ENCODE peak calls at places on chromosomes 12 and 14, in eight cellular contexts. One of them, this sample, is unnamed. For H3K27me3, the result is how much of the 10 kb centered on the place peaks cover.

GRCh38 chr14:76784881-76785280 is 23.6 kb downstream of the VASH1 start:
- DNase-seq in vagina: no peak
- DNase-seq in mammary epithelial cell: peak
- DNase-seq in hepatocyte: peak
- DNase-seq in HCT116: peak
- DNase-seq in transverse colon: peak
- DNase-seq in body of pancreas: peak
- DNase-seq in adrenal gland: peak
- DNase-seq in this sample: no peak

GRCh38 chr12:90333939-90334338 is 621.0 kb downstream of the CCER1 start:
- DNase-seq in vagina: no peak
- DNase-seq in mammary epithelial cell: peak
- DNase-seq in hepatocyte: no peak
- DNase-seq in HCT116: no peak
- DNase-seq in transverse colon: no peak
- DNase-seq in body of pancreas: no peak
- DNase-seq in adrenal gland: no peak
- DNase-seq in this sample: no peak

GRCh38 chr12:11765421-11765816 is 115.9 kb downstream of the ETV6 start:
- DNase-seq in vagina: no peak
- DNase-seq in mammary epithelial cell: no peak
- DNase-seq in hepatocyte: no peak
- DNase-seq in HCT116: no peak
- DNase-seq in transverse colon: no peak
- DNase-seq in body of pancreas: no peak
- DNase-seq in adrenal gland: no peak
- DNase-seq in this sample: no peak

GRCh38 chr14:91402278-91403068 is 15.1 kb downstream of the CCDC88C start:
- DNase-seq in vagina: no peak
- DNase-seq in mammary epithelial cell: no peak
- DNase-seq in hepatocyte: peak
- DNase-seq in HCT116: no peak
- DNase-seq in transverse colon: peak
- DNase-seq in body of pancreas: peak
- DNase-seq in adrenal gland: peak
- DNase-seq in this sample: no peak

GRCh38 chr12:127592278-127592677 is 674.7 kb upstream of the TMEM132C start:
- DNase-seq in vagina: no peak
- DNase-seq in mammary epithelial cell: no peak
- DNase-seq in hepatocyte: no peak
- DNase-seq in HCT116: no peak
- DNase-seq in transverse colon: no peak
- DNase-seq in body of pancreas: no peak
- DNase-seq in adrenal gland: no peak
- DNase-seq in this sample: no peak

GRCh38 chr12:107394693-107395092 is 290.9 kb upstream of the PWP1 start:
- DNase-seq in vagina: no peak
- DNase-seq in mammary epithelial cell: no peak
- DNase-seq in hepatocyte: no peak
- DNase-seq in HCT116: no peak
- DNase-seq in transverse colon: no peak
- DNase-seq in body of pancreas: no peak
- DNase-seq in adrenal gland: no peak
- DNase-seq in this sample: no peak

GRCh38 chr14:22807432-22808087 is 7.7 kb downstream of the SLC7A7 start:
- DNase-seq in vagina: no peak
- DNase-seq in mammary epithelial cell: no peak
- DNase-seq in hepatocyte: peak
- DNase-seq in HCT116: no peak
- DNase-seq in transverse colon: no peak
- DNase-seq in body of pancreas: no peak
- DNase-seq in adrenal gland: no peak
- DNase-seq in this sample: no peak

GRCh38 chr12:23771230-23771949 is 178.1 kb downstream of the SOX5 start:
- DNase-seq in vagina: no peak
- DNase-seq in mammary epithelial cell: no peak
- DNase-seq in hepatocyte: peak
- DNase-seq in HCT116: no peak
- DNase-seq in transverse colon: no peak
- DNase-seq in body of pancreas: no peak
- DNase-seq in adrenal gland: no peak
- DNase-seq in this sample: no peak

GRCh38 chr14:69531135-69531534 is 43.5 kb downstream of the CCDC177 start:
- DNase-seq in vagina: no peak
- DNase-seq in mammary epithelial cell: no peak
- DNase-seq in hepatocyte: no peak
- DNase-seq in HCT116: no peak
- DNase-seq in transverse colon: no peak
- DNase-seq in body of pancreas: no peak
- DNase-seq in adrenal gland: no peak
- DNase-seq in this sample: no peak

GRCh38 chr14:30610719-30611388 is 11.3 kb upstream of the SCFD1 start:
- DNase-seq in vagina: no peak
- DNase-seq in mammary epithelial cell: peak
- DNase-seq in hepatocyte: peak
- DNase-seq in HCT116: peak
- DNase-seq in transverse colon: peak
- DNase-seq in body of pancreas: peak
- DNase-seq in adrenal gland: peak
- DNase-seq in this sample: no peak

GRCh38 chr14:92692822-92693226 is 55.6 kb downstream of the LGMN start:
- DNase-seq in vagina: no peak
- DNase-seq in mammary epithelial cell: peak
- DNase-seq in hepatocyte: no peak
- DNase-seq in HCT116: no peak
- DNase-seq in transverse colon: peak
- DNase-seq in body of pancreas: peak
- DNase-seq in adrenal gland: peak
- DNase-seq in this sample: peak

GRCh38 chr12:128570191-128571065 is 253.3 kb downstream of the SLC15A4 start:
- DNase-seq in vagina: no peak
- DNase-seq in mammary epithelial cell: no peak
- DNase-seq in hepatocyte: no peak
- DNase-seq in HCT116: no peak
- DNase-seq in transverse colon: peak
- DNase-seq in body of pancreas: no peak
- DNase-seq in adrenal gland: no peak
- DNase-seq in this sample: no peak

GRCh38 chr12:96094201-96094600 is 58.8 kb upstream of the LTA4H start:
- DNase-seq in vagina: no peak
- DNase-seq in mammary epithelial cell: peak
- DNase-seq in hepatocyte: no peak
- DNase-seq in HCT116: peak
- DNase-seq in transverse colon: no peak
- DNase-seq in body of pancreas: no peak
- DNase-seq in adrenal gland: no peak
- DNase-seq in this sample: no peak

GRCh38 chr14:104239866-104240301 is 101.5 kb downstream of the KIF26A start:
- DNase-seq in vagina: no peak
- DNase-seq in mammary epithelial cell: no peak
- DNase-seq in hepatocyte: no peak
- DNase-seq in HCT116: no peak
- DNase-seq in transverse colon: no peak
- DNase-seq in body of pancreas: peak
- DNase-seq in adrenal gland: peak
- DNase-seq in this sample: no peak

GRCh38 chr14:61417890-61418455 is 96.6 kb downstream of the PRKCH start:
- DNase-seq in vagina: no peak
- DNase-seq in mammary epithelial cell: no peak
- DNase-seq in hepatocyte: no peak
- DNase-seq in HCT116: no peak
- DNase-seq in transverse colon: no peak
- DNase-seq in body of pancreas: no peak
- DNase-seq in adrenal gland: no peak
- DNase-seq in this sample: no peak

GRCh38 chr14:52018252-52018651 is 28.9 kb downstream of the RTRAF start:
- DNase-seq in vagina: no peak
- DNase-seq in mammary epithelial cell: no peak
- DNase-seq in hepatocyte: peak
- DNase-seq in HCT116: no peak
- DNase-seq in transverse colon: peak
- DNase-seq in body of pancreas: no peak
- DNase-seq in adrenal gland: no peak
- DNase-seq in this sample: peak

GRCh38 chr12:56880416-56881035 is 53.7 kb downstream of the SDR9C7 start:
- DNase-seq in vagina: no peak
- DNase-seq in mammary epithelial cell: no peak
- DNase-seq in hepatocyte: no peak
- DNase-seq in HCT116: no peak
- DNase-seq in transverse colon: no peak
- DNase-seq in body of pancreas: no peak
- DNase-seq in adrenal gland: no peak
- DNase-seq in this sample: no peak

GRCh38 chr12:131561891-131562684 is 148.8 kb upstream of the SFSWAP start:
- DNase-seq in vagina: no peak
- DNase-seq in mammary epithelial cell: no peak
- DNase-seq in hepatocyte: no peak
- DNase-seq in HCT116: no peak
- DNase-seq in transverse colon: no peak
- DNase-seq in body of pancreas: no peak
- DNase-seq in adrenal gland: no peak
- DNase-seq in this sample: no peak
- H3K27me3 ChIP-seq in vagina: under half
- H3K27me3 ChIP-seq in mammary epithelial cell: under half
- H3K27me3 ChIP-seq in hepatocyte: under half
- H3K27me3 ChIP-seq in HCT116: under half
- H3K27me3 ChIP-seq in transverse colon: under half
- H3K27me3 ChIP-seq in body of pancreas: under half
- H3K27me3 ChIP-seq in adrenal gland: under half
- H3K27me3 ChIP-seq in this sample: under half

GRCh38 chr14:103031566-103031911 is 25.8 kb downstream of the CDC42BPB start:
- DNase-seq in vagina: no peak
- DNase-seq in mammary epithelial cell: no peak
- DNase-seq in hepatocyte: no peak
- DNase-seq in HCT116: no peak
- DNase-seq in transverse colon: no peak
- DNase-seq in body of pancreas: no peak
- DNase-seq in adrenal gland: no peak
- DNase-seq in this sample: peak

GRCh38 chr14:103030741-103031565 is 26.4 kb downstream of the CDC42BPB start:
- DNase-seq in vagina: no peak
- DNase-seq in mammary epithelial cell: no peak
- DNase-seq in hepatocyte: no peak
- DNase-seq in HCT116: no peak
- DNase-seq in transverse colon: no peak
- DNase-seq in body of pancreas: no peak
- DNase-seq in adrenal gland: no peak
- DNase-seq in this sample: peak

GRCh38 chr14:103033744-103034143 is 23.6 kb downstream of the CDC42BPB start:
- DNase-seq in vagina: no peak
- DNase-seq in mammary epithelial cell: no peak
- DNase-seq in hepatocyte: peak
- DNase-seq in HCT116: no peak
- DNase-seq in transverse colon: peak
- DNase-seq in body of pancreas: no peak
- DNase-seq in adrenal gland: no peak
- DNase-seq in this sample: peak

GRCh38 chr14:103029936-103030335 is 27.4 kb downstream of the CDC42BPB start:
- DNase-seq in vagina: no peak
- DNase-seq in mammary epithelial cell: no peak
- DNase-seq in hepatocyte: no peak
- DNase-seq in HCT116: no peak
- DNase-seq in transverse colon: no peak
- DNase-seq in body of pancreas: no peak
- DNase-seq in adrenal gland: no peak
- DNase-seq in this sample: peak

GRCh38 chr14:103031956-103032355 is 25.4 kb downstream of the CDC42BPB start:
- DNase-seq in vagina: no peak
- DNase-seq in mammary epithelial cell: no peak
- DNase-seq in hepatocyte: peak
- DNase-seq in HCT116: no peak
- DNase-seq in transverse colon: peak
- DNase-seq in body of pancreas: no peak
- DNase-seq in adrenal gland: no peak
- DNase-seq in this sample: no peak
- TF ChIP-seq CTCF in vagina: no peak
- TF ChIP-seq CTCF in mammary epithelial cell: peak
- TF ChIP-seq CTCF in hepatocyte: peak
- TF ChIP-seq CTCF in HCT116: peak
- TF ChIP-seq CTCF in transverse colon: peak
- TF ChIP-seq CTCF in body of pancreas: no peak
- TF ChIP-seq CTCF in adrenal gland: no peak
- TF ChIP-seq CTCF in this sample: no peak

GRCh38 chr12:84807249-84807648 is 105.3 kb downstream of the SLC6A15 start:
- DNase-seq in vagina: no peak
- DNase-seq in mammary epithelial cell: peak
- DNase-seq in hepatocyte: no peak
- DNase-seq in HCT116: no peak
- DNase-seq in transverse colon: no peak
- DNase-seq in body of pancreas: no peak
- DNase-seq in adrenal gland: no peak
- DNase-seq in this sample: no peak

GRCh38 chr12:84803661-84804060 is 108.9 kb downstream of the SLC6A15 start:
- DNase-seq in vagina: no peak
- DNase-seq in mammary epithelial cell: no peak
- DNase-seq in hepatocyte: no peak
- DNase-seq in HCT116: no peak
- DNase-seq in transverse colon: no peak
- DNase-seq in body of pancreas: no peak
- DNase-seq in adrenal gland: no peak
- DNase-seq in this sample: no peak

GRCh38 chr12:84804691-84805473 is 107.7 kb downstream of the SLC6A15 start:
- DNase-seq in vagina: no peak
- DNase-seq in mammary epithelial cell: no peak
- DNase-seq in hepatocyte: no peak
- DNase-seq in HCT116: no peak
- DNase-seq in transverse colon: no peak
- DNase-seq in body of pancreas: no peak
- DNase-seq in adrenal gland: no peak
- DNase-seq in this sample: no peak

GRCh38 chr12:84811291-84811690 is 101.3 kb downstream of the SLC6A15 start:
- DNase-seq in vagina: no peak
- DNase-seq in mammary epithelial cell: no peak
- DNase-seq in hepatocyte: no peak
- DNase-seq in HCT116: no peak
- DNase-seq in transverse colon: no peak
- DNase-seq in body of pancreas: no peak
- DNase-seq in adrenal gland: no peak
- DNase-seq in this sample: no peak

DNA sequence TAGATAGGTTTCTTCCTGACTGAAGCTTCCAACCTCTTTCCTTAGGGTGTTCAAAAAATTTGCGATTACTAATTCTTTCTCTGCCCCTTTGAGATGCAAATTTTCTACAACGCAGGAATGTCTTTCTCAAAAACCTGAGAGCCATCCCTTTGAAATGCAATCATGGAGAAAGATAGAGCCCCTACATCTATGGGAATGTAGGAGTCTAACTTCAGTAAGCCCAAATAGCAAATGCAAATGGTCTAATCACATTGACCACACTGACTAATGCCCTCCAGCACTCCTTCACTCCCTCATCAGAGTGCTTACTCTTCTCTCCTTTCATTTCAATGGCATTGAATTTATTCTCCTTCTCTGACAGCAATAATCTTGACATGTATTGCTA is 107.1 kb downstream of the SLC6A15 start:
- DNase-seq in vagina: no peak
- DNase-seq in mammary epithelial cell: no peak
- DNase-seq in hepatocyte: no peak
- DNase-seq in HCT116: no peak
- DNase-seq in transverse colon: no peak
- DNase-seq in body of pancreas: no peak
- DNase-seq in adrenal gland: no peak
- DNase-seq in this sample: no peak
- H3K27me3 ChIP-seq in vagina: under half
- H3K27me3 ChIP-seq in mammary epithelial cell: under half
- H3K27me3 ChIP-seq in hepatocyte: under half
- H3K27me3 ChIP-seq in HCT116: under half
- H3K27me3 ChIP-seq in transverse colon: under half
- H3K27me3 ChIP-seq in body of pancreas: under half
- H3K27me3 ChIP-seq in adrenal gland: under half
- H3K27me3 ChIP-seq in this sample: under half

GRCh38 chr12:116238149-116238548 is 39.3 kb downstream of the MED13L start:
- DNase-seq in vagina: no peak
- DNase-seq in mammary epithelial cell: no peak
- DNase-seq in hepatocyte: no peak
- DNase-seq in HCT116: no peak
- DNase-seq in transverse colon: no peak
- DNase-seq in body of pancreas: no peak
- DNase-seq in adrenal gland: no peak
- DNase-seq in this sample: no peak
- TF ChIP-seq CTCF in vagina: no peak
- TF ChIP-seq CTCF in mammary epithelial cell: no peak
- TF ChIP-seq CTCF in hepatocyte: no peak
- TF ChIP-seq CTCF in HCT116: no peak
- TF ChIP-seq CTCF in transverse colon: no peak
- TF ChIP-seq CTCF in body of pancreas: no peak
- TF ChIP-seq CTCF in adrenal gland: no peak
- TF ChIP-seq CTCF in this sample: no peak